ENCODE peak calls at places on chromosomes 12 and 14, in nine cellular contexts. M, T, F, R, O, E, X, I and J are unnamed samples.

GRCh38 chr14:77032854-77033621 is 4.5 kb upstream of the IRF2BPL start:
- DNase-seq in M (peak; percentile 96), T (peak; percentile 90), F (peak; percentile 98), R (peak; percentile 93), O (no peak), E (peak; percentile 89), X (peak; percentile 76), I (peak; percentile 99), J (peak; percentile 91)

GRCh38 chr12:117148642-117149041 is 41.6 kb downstream of the FBXO21 start:
- DNase-seq in M (no peak), T (no peak), F (no peak), R (no peak), O (no peak), E (no peak), X (no peak), I (peak; percentile 36), J (no peak)

GRCh38 chr14:33509927-33510535 is 440.8 kb downstream of the EGLN3 start:
- DNase-seq in M (no peak), T (no peak), F (no peak), R (no peak), O (no peak), E (no peak), X (no peak), I (peak; percentile 93), J (peak; percentile 89)

GRCh38 chr14:90522585-90523191 is 125.9 kb downstream of the CALM1 start:
- DNase-seq in M (peak; percentile 85), T (no peak), F (no peak), R (peak; percentile 75), O (no peak), E (no peak), X (no peak), I (peak; percentile 45), J (no peak)

GRCh38 chr14:34043627-34044372 is 92.9 kb upstream of the EGLN3 start:
- DNase-seq in M (no peak), T (no peak), F (no peak), R (no peak), O (peak; percentile 82), E (peak; percentile 61), X (peak; percentile 51), I (no peak), J (no peak)

GRCh38 chr14:36313898-36314297 is 6.5 kb downstream of the MBIP start:
- DNase-seq in M (no peak), T (no peak), F (no peak), R (no peak), O (no peak), E (no peak), X (no peak), I (no peak), J (no peak)

GRCh38 chr12:23659151-23659550 is 290.3 kb downstream of the SOX5 start:
- DNase-seq in M (no peak), T (no peak), F (no peak), R (no peak), O (no peak), E (no peak), X (no peak), I (no peak), J (no peak)

GRCh38 chr14:34453226-34453625 is 8.8 kb downstream of the SPTSSA start:
- DNase-seq in M (no peak), T (no peak), F (no peak), R (no peak), O (no peak), E (no peak), X (no peak), I (no peak), J (no peak)

GRCh38 chr12:56808954-56809353 is 45.8 kb downstream of the HSD17B6 start:
- DNase-seq in M (no peak), T (no peak), F (no peak), R (no peak), O (no peak), E (no peak), X (no peak), I (no peak), J (no peak)

GRCh38 chr12:121992059-121992879 is 29.4 kb upstream of the BCL7A start:
- DNase-seq in M (no peak), T (no peak), F (peak; percentile 99), R (peak; percentile 67), O (no peak), E (no peak), X (no peak), I (peak; percentile 99), J (peak; percentile 95)

GRCh38 chr14:103026988-103027387 is 30.4 kb downstream of the CDC42BPB start:
- DNase-seq in M (no peak), T (no peak), F (no peak), R (no peak), O (no peak), E (no peak), X (no peak), I (no peak), J (no peak)

GRCh38 chr14:32620303-32620702 is 291.2 kb downstream of the AKAP6 start:
- DNase-seq in M (no peak), T (no peak), F (peak; percentile 55), R (no peak), O (no peak), E (no peak), X (no peak), I (peak; percentile 47), J (peak; percentile 59)

GRCh38 chr12:6837370-6838060 is 3.2 kb upstream of the GNB3 start:
- DNase-seq in M (peak; percentile 43), T (no peak), F (no peak), R (no peak), O (no peak), E (peak; percentile 34), X (no peak), I (no peak), J (no peak)
- H3K36me3 ChIP-seq in M (no peaks in the 10 kb centered on the region), T (no peaks in the 10 kb centered on the region), F (peaks cover 61% of the 10 kb centered on the region), R (peaks cover 13% of the 10 kb centered on the region), O (peaks cover 11% of the 10 kb centered on the region), E (no peaks in the 10 kb centered on the region), X (no peaks in the 10 kb centered on the region), I (peaks cover 34% of the 10 kb centered on the region), J (peaks cover 65% of the 10 kb centered on the region)

DNA sequence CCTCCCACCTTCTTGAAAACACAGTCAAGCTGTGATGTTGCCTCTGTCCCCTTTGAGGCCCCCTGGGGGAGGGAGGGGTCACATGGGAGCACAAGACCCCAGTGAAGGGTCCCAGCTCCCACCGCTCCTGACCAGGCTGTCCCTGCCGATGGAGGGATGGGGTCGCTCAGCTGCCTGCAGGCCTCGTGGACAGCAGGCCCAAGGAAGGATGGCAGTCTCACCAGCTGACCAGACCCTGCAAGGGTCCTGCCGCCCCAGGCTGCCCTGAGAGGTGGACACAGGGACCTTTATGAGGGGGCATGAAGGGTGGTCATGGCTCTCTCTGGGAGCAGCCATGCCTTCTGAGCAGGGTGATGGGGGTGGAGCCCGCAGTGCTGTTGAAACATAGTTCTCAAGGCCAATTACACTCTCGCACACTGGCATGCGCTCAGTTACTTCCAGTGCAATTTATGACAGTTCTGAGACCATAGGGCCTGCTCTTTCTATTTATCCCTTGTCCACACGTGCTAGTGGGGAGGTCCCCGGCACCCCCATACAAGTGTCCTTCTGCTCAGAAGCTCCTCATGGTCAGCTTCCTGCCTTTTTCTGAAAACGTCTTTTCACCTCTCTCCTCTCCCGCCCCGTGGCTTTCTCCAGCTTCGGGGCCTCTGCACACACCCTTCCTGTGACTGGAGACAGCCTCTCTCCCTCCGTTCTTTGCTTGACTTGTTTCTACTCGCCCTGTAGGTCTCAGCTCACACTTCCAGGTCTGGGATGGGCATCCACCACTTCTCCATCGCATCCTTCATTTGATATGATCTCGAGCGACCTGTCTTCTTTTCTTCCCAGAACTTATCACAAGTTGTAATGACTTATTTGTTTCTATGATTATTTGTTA is 313.1 kb downstream of the ADGRD1 start:
- DNase-seq in M (no peak), T (no peak), F (no peak), R (peak; percentile 37), O (no peak), E (no peak), X (no peak), I (no peak), J (no peak)
- H3K27ac ChIP-seq in M (no peak overlapping the region), T (no peak overlapping the region), F (no peak overlapping the region), R (no peak overlapping the region), O (no peak overlapping the region), E (no peak overlapping the region), X (no peak overlapping the region), I (no peak overlapping the region), J (no peak overlapping the region)

GRCh38 chr12:71648537-71648936 is 15.1 kb downstream of the ZFC3H1 start:
- DNase-seq in M (no peak), T (no peak), F (no peak), R (no peak), O (no peak), E (no peak), X (no peak), I (no peak), J (no peak)

GRCh38 chr12:71641390-71641789 is 22.3 kb downstream of the ZFC3H1 start:
- DNase-seq in M (no peak), T (no peak), F (no peak), R (no peak), O (no peak), E (no peak), X (no peak), I (no peak), J (no peak)

GRCh38 chr12:71642264-71642663 is 21.4 kb downstream of the ZFC3H1 start:
- DNase-seq in M (no peak), T (no peak), F (no peak), R (no peak), O (no peak), E (no peak), X (no peak), I (no peak), J (no peak)

GRCh38 chr12:71646512-71646911 is 17.1 kb downstream of the ZFC3H1 start:
- DNase-seq in M (no peak), T (no peak), F (no peak), R (no peak), O (no peak), E (no peak), X (no peak), I (no peak), J (no peak)

GRCh38 chr12:71645268-71645667 is 18.4 kb downstream of the ZFC3H1 start:
- DNase-seq in M (no peak), T (no peak), F (no peak), R (no peak), O (no peak), E (no peak), X (no peak), I (no peak), J (no peak)
- H3K36me3 ChIP-seq in M (no peaks in the 10 kb centered on the region), T (peaks cover 2% of the 10 kb centered on the region), F (peaks cover 54% of the 10 kb centered on the region), R (peaks cover 77% of the 10 kb centered on the region), O (peaks cover 48% of the 10 kb centered on the region), E (peaks cover 47% of the 10 kb centered on the region), X (peaks cover 62% of the 10 kb centered on the region), I (peaks cover 65% of the 10 kb centered on the region), J (peaks cover 75% of the 10 kb centered on the region)

DNA sequence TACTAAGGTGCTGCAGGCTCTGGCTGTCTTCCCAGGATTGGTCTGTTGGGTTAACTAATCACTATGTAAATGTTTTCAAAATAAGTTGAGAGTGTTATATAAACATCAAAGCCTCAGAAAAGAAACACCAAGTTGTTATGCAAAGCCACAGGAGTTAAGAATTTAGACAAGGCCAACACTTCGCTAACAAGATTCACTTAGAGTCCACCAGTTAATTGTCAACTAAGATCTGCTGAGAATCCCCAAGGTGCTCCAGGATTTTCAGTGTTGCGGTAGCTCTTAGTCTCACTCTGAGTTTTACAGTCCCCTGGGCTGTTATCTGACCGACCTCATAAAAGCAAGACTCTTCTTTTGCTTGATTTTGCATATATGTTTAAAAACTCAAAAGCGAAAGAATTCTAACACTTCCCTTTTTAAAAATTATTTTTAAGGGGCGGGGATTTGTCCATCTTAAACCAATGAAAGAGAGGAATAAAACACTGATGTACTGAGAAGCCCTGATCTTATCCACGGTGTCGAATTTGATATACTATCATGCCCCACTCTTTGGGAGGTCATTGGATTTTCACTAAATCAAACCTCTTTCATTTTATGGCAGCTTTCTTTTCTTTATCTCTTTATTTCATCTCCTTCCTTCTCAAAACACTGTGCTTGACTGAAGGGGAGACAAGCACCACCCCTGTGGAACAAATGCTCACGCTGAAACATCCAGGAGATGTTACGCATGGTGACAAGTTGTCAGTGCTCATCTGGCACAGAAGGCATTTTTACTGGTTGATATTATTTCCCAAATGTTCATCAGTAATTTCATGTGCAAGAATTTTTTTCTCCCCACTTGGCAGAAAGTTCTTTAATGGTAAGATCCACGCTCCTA is 7.0 kb downstream of the NIN start:
- DNase-seq in M (no peak), T (no peak), F (no peak), R (no peak), O (no peak), E (no peak), X (no peak), I (no peak), J (no peak)
- H3K27ac ChIP-seq in M (no peak overlapping the region), T (no peak overlapping the region), F (no peak overlapping the region), R (peak overlapping the region; percentile 40), O (no peak overlapping the region), E (peak overlapping the region; percentile 56), X (peak overlapping the region; percentile 46), I (no peak overlapping the region), J (no peak overlapping the region)